ENCODE peak calls at places on chromosomes 2 and 18, in eight cellular contexts. I is nephron progenitor cell, X is GM12865, U is tibial artery, F is fibroblast of lung, J is endothelial cell, L is lower lobe of right lung, Y is GM13977. P is an unnamed sample.
A peak's percentile ranks its signal among the peaks of the same experiment; 100 is the strongest.

GRCh38 chr2:127735537-127736399 is 34.5 kb downstream of the SFT2D3 start:
- DNase-seq in I (no peak), X (no peak), U (no peak), F (no peak), J (no peak), L (no peak), Y (no peak), P (no peak)

GRCh38 chr2:190190507-190190906 is 128.0 kb upstream of the MSTN start:
- DNase-seq in I (no peak), X (no peak), U (no peak), F (peak; percentile 51), J (no peak), L (no peak), Y (no peak), P (no peak)

GRCh38 chr2:45578056-45578843 is 32.8 kb downstream of the SRBD1 start:
- DNase-seq in I (peak; percentile 11), X (peak; percentile 25), U (no peak), F (peak; percentile 28), J (peak; percentile 34), L (peak; percentile 34), Y (peak; percentile 11), P (peak; percentile 46)

GRCh38 chr2:174153757-174154680 is 94.3 kb downstream of the OLA1 start:
- DNase-seq in I (no peak), X (no peak), U (no peak), F (peak; percentile 86), J (no peak), L (no peak), Y (no peak), P (no peak)

GRCh38 chr2:4635289-4635688 is 931.9 kb downstream of the DCDC2C start:
- DNase-seq in I (no peak), X (no peak), U (no peak), F (no peak), J (no peak), L (no peak), Y (no peak), P (no peak)

GRCh38 chr2:213275265-213275664 is 9.0 kb upstream of the SPAG16 start:
- DNase-seq in I (no peak), X (no peak), U (no peak), F (no peak), J (no peak), L (no peak), Y (no peak), P (no peak)

GRCh38 chr2:55519908-55520885 is 679 bp downstream of the CFAP36 start:
- DNase-seq in I (peak; percentile 41), X (peak; percentile 29), U (no peak), F (peak; percentile 51), J (no peak), L (no peak), Y (peak; percentile 6), P (peak; percentile 33)

GRCh38 chr2:40404500-40404899 is 47.4 kb downstream of the SLC8A1 start:
- DNase-seq in I (no peak), X (peak; percentile 21), U (no peak), F (no peak), J (no peak), L (no peak), Y (no peak), P (no peak)

GRCh38 chr18:76446746-76447267 is 48.2 kb downstream of the ZNF516 start:
- DNase-seq in I (no peak), X (no peak), U (no peak), F (no peak), J (no peak), L (no peak), Y (no peak), P (no peak)

GRCh38 chr2:229270551-229271410 is at the start of gene PID1:
- DNase-seq in I (peak; percentile 72), X (no peak), U (no peak), F (peak; percentile 71), J (peak; percentile 28), L (peak; percentile 60), Y (no peak), P (no peak)

GRCh38 chr2:26438526-26438925 is 36.8 kb downstream of the DRC1 start:
- DNase-seq in I (peak; percentile 26), X (no peak), U (no peak), F (peak; percentile 69), J (no peak), L (no peak), Y (no peak), P (no peak)

GRCh38 chr2:10169581-10169980 is 47.0 kb downstream of the RRM2 start:
- DNase-seq in I (no peak), X (no peak), U (no peak), F (peak; percentile 68), J (no peak), L (no peak), Y (no peak), P (no peak)

GRCh38 chr2:238945433-238946150 is 97.7 kb downstream of the TWIST2 start:
- DNase-seq in I (peak; percentile 52), X (peak; percentile 18), U (peak; percentile 83), F (peak; percentile 45), J (peak; percentile 54), L (no peak), Y (no peak), P (peak; percentile 33)
- TF ChIP-seq CTCF in I (peak; percentile 66), X (peak; percentile 57), U (peak; percentile 71), F (peak; percentile 80), J (peak; percentile 23), L (peak; percentile 73), Y (peak; percentile 51), P (peak; percentile 46)

GRCh38 chr2:20916604-20917286 is 93.8 kb upstream of the LDAH start:
- DNase-seq in I (no peak), X (no peak), U (no peak), F (peak; percentile 15), J (no peak), L (no peak), Y (no peak), P (no peak)
- TF ChIP-seq CTCF in I (no peak), X (peak; percentile 8), U (peak; percentile 13), F (peak; percentile 8), J (no peak), L (peak; percentile 11), Y (peak; percentile 18), P (no peak)

DNA sequence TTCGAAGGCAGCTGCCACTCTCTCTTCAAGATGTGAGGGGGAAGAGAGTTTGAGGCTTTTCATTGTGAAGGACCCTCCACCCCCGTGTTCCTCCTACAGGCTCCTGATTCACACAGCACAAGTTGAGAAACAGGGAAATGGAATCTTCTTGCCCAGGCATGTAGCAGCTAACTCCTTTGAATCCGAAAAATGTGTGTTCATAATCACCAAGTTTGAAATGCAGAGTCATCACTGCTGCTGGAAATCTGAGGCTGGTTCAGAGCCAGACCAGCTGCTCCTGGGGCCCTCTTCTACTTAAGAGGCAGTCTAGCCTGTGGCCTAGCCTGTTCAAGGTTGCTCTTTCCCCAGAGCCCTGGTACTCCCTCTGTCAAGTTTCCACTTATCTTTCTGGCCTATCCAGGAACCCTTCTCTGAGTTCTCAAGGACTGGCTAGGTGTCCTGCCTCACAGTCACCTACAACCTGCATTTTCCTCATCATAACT is 166.4 kb downstream of the TMEM247 start:
- DNase-seq in I (no peak), X (no peak), U (no peak), F (peak; percentile 78), J (no peak), L (no peak), Y (no peak), P (no peak)
- TF ChIP-seq CTCF in I (no peak), X (no peak), U (no peak), F (no peak), J (no peak), L (no peak), Y (no peak), P (no peak)

GRCh38 chr2:5915926-5916325 is 223.7 kb downstream of the SOX11 start:
- DNase-seq in I (peak; percentile 39), X (peak; percentile 11), U (no peak), F (peak; percentile 38), J (peak; percentile 67), L (no peak), Y (no peak), P (peak; percentile 34)
- TF ChIP-seq CTCF in I (peak; percentile 33), X (peak; percentile 38), U (no peak), F (no peak), J (peak; percentile 18), L (peak; percentile 44), Y (peak; percentile 40), P (peak; percentile 33)

GRCh38 chr2:270861-271260 is 6.1 kb downstream of the ACP1 start:
- DNase-seq in I (no peak), X (no peak), U (no peak), F (no peak), J (no peak), L (no peak), Y (no peak), P (no peak)

GRCh38 chr2:275457-275856 is 10.7 kb downstream of the ACP1 start:
- DNase-seq in I (no peak), X (peak; percentile 35), U (no peak), F (no peak), J (no peak), L (no peak), Y (peak; percentile 38), P (no peak)

GRCh38 chr2:271917-272316 is 7.2 kb downstream of the ACP1 start:
- DNase-seq in I (no peak), X (no peak), U (no peak), F (no peak), J (no peak), L (no peak), Y (no peak), P (no peak)

GRCh38 chr2:273338-273737 is 8.6 kb downstream of the ACP1 start:
- DNase-seq in I (no peak), X (no peak), U (no peak), F (no peak), J (no peak), L (no peak), Y (no peak), P (no peak)

GRCh38 chr2:274503-274902 is 9.8 kb downstream of the ACP1 start:
- DNase-seq in I (no peak), X (no peak), U (no peak), F (no peak), J (no peak), L (no peak), Y (no peak), P (no peak)
- TF ChIP-seq CTCF in I (no peak), X (no peak), U (no peak), F (no peak), J (no peak), L (no peak), Y (peak; percentile 17), P (no peak)

P was measured in activated CD8-positive, alpha-beta T cell treated with anti-CD3 and anti-CD28 coated beads for 36 hours.